ENCODE peak calls at places on chromosomes 13 and 19, in seven cellular contexts. I, X, K, V, C, F and S are unnamed samples.

GRCh38 chr13:40995997-40996396 is 23.1 kb downstream of the ELF1 start:
- DNase-seq in I (no peak), X (no peak), K (no peak), V (no peak), C (no peak), F (no peak), S (no peak)

GRCh38 chr13:99071666-99072065 is 93.8 kb upstream of the DOCK9 start:
- DNase-seq in I (no peak), X (no peak), K (no peak), V (no peak), C (no peak), F (no peak), S (no peak)

GRCh38 chr13:109272595-109273325 is 513.6 kb downstream of the IRS2 start:
- DNase-seq in I (no peak), X (no peak), K (no peak), V (no peak), C (no peak), F (no peak), S (no peak)

GRCh38 chr19:12952488-12953455 is 4.3 kb downstream of the GADD45GIP1 start:
- DNase-seq in I (no peak), X (no peak), K (no peak), V (peak; percentile 79), C (no peak), F (no peak), S (no peak)

GRCh38 chr13:45511310-45512147 is 46.8 kb downstream of the COG3 start:
- DNase-seq in I (no peak), X (peak; percentile 24), K (peak; percentile 44), V (peak; percentile 60), C (peak; percentile 18), F (peak; percentile 72), S (peak; percentile 34)

GRCh38 chr19:48391100-48392005 is at the start of gene KDELR1:
- DNase-seq in I (peak; percentile 97), X (no peak), K (peak; percentile 91), V (peak; percentile 96), C (peak; percentile 84), F (peak; percentile 42), S (peak; percentile 85)

GRCh38 chr19:31781542-31781941 is 432.3 kb upstream of the TSHZ3 start:
- DNase-seq in I (peak; percentile 14), X (no peak), K (no peak), V (no peak), C (no peak), F (no peak), S (no peak)

GRCh38 chr19:17158584-17158983 is 56.6 kb upstream of the USE1 start:
- DNase-seq in I (no peak), X (no peak), K (no peak), V (no peak), C (no peak), F (no peak), S (no peak)

GRCh38 chr13:37716395-37716794 is 117.8 kb upstream of the POSTN start:
- DNase-seq in I (no peak), X (no peak), K (no peak), V (no peak), C (no peak), F (no peak), S (no peak)

GRCh38 chr13:110348309-110348625 is 41.2 kb downstream of the COL4A2 start:
- DNase-seq in I (no peak), X (no peak), K (no peak), V (no peak), C (no peak), F (no peak), S (no peak)

GRCh38 chr19:29524201-29524911 is 1.4 kb upstream of the VSTM2B start:
- DNase-seq in I (no peak), X (no peak), K (no peak), V (no peak), C (no peak), F (no peak), S (no peak)

GRCh38 chr19:5805465-5806132 is 732 bp downstream of the NRTN start:
- DNase-seq in I (peak; percentile 94), X (no peak), K (peak; percentile 86), V (peak; percentile 91), C (peak; percentile 53), F (peak; percentile 65), S (peak; percentile 64)

GRCh38 chr19:50829801-50830200 is 3.6 kb downstream of the KLK15 start:
- DNase-seq in I (no peak), X (no peak), K (no peak), V (peak; percentile 70), C (no peak), F (no peak), S (no peak)

GRCh38 chr19:16207063-16207462 is 9.4 kb downstream of the AP1M1 start:
- DNase-seq in I (no peak), X (no peak), K (no peak), V (no peak), C (no peak), F (no peak), S (no peak)

GRCh38 chr19:16293133-16294085 is 31.2 kb upstream of the KLF2 start:
- DNase-seq in I (no peak), X (no peak), K (peak; percentile 68), V (no peak), C (no peak), F (no peak), S (no peak)

GRCh38 chr19:43471091-43471490 is 5.7 kb upstream of the LYPD3 start:
- DNase-seq in I (no peak), X (no peak), K (no peak), V (no peak), C (no peak), F (no peak), S (no peak)

GRCh38 chr13:110274687-110275086 is 32.3 kb downstream of the COL4A1 start:
- DNase-seq in I (peak; percentile 45), X (no peak), K (no peak), V (no peak), C (no peak), F (no peak), S (no peak)

GRCh38 chr13:94233401-94233800 is 246.1 kb downstream of the DCT start:
- DNase-seq in I (no peak), X (no peak), K (no peak), V (no peak), C (no peak), F (no peak), S (no peak)

GRCh38 chr13:39892731-39893293 is 237.3 kb downstream of the COG6 start:
- DNase-seq in I (no peak), X (no peak), K (no peak), V (peak; percentile 35), C (no peak), F (no peak), S (no peak)

GRCh38 chr13:63954683-63955082 is 2539.0 kb upstream of the PCDH20 start:
- DNase-seq in I (no peak), X (no peak), K (no peak), V (no peak), C (no peak), F (no peak), S (no peak)

GRCh38 chr13:47117268-47117667 is 220.4 kb upstream of the HTR2A start:
- DNase-seq in I (no peak), X (no peak), K (peak; percentile 42), V (no peak), C (no peak), F (no peak), S (no peak)

GRCh38 chr19:3507371-3508120 is 1.4 kb downstream of the FZR1 start:
- DNase-seq in I (peak; percentile 75), X (no peak), K (peak; percentile 37), V (peak; percentile 55), C (no peak), F (peak; percentile 74), S (no peak)

GRCh38 chr19:3505598-3506383 is at the start of gene FZR1:
- DNase-seq in I (peak; percentile 98), X (peak; percentile 94), K (peak; percentile 99), V (peak; percentile 100), C (peak; percentile 98), F (peak; percentile 95), S (peak; percentile 99)

GRCh38 chr19:3508771-3509535 is 2.8 kb downstream of the FZR1 start:
- DNase-seq in I (no peak), X (no peak), K (no peak), V (no peak), C (no peak), F (no peak), S (no peak)

GRCh38 chr19:3504723-3505122 is 1.4 kb upstream of the FZR1 start:
- DNase-seq in I (no peak), X (no peak), K (no peak), V (no peak), C (no peak), F (no peak), S (no peak)

GRCh38 chr19:3506384-3507340 is 551 bp downstream of the FZR1 start:
- DNase-seq in I (no peak), X (no peak), K (peak; percentile 38), V (peak; percentile 66), C (no peak), F (no peak), S (no peak)
- TF ChIP-seq TAF1 in I (no peak), X (no peak), K (peak; percentile 18), V (no peak), C (no peak), F (no peak), S (no peak)

GRCh38 chr19:7624810-7625209 is 4.5 kb downstream of the XAB2 start:
- DNase-seq in I (no peak), X (no peak), K (no peak), V (no peak), C (no peak), F (no peak), S (no peak)
- TF ChIP-seq TAF1 in I (no peak), X (no peak), K (no peak), V (no peak), C (no peak), F (no peak), S (no peak)

GRCh38 chr13:105799155-105799554 is 736.3 kb downstream of the EFNB2 start:
- DNase-seq in I (no peak), X (no peak), K (no peak), V (no peak), C (no peak), F (no peak), S (no peak)

GRCh38 chr13:105798541-105798940 is 736.9 kb downstream of the EFNB2 start:
- DNase-seq in I (no peak), X (no peak), K (no peak), V (no peak), C (no peak), F (no peak), S (no peak)

GRCh38 chr13:105796081-105796480 is 739.4 kb downstream of the EFNB2 start:
- DNase-seq in I (no peak), X (no peak), K (no peak), V (no peak), C (no peak), F (no peak), S (no peak)
- TF ChIP-seq TAF1 in I (no peak), X (no peak), K (no peak), V (no peak), C (no peak), F (no peak), S (no peak)

GRCh38 chr19:55014714-55015113 is 23.4 kb downstream of the GP6 start:
- DNase-seq in I (no peak), X (no peak), K (no peak), V (peak; percentile 50), C (peak; percentile 25), F (no peak), S (no peak)
- TF ChIP-seq TAF1 in I (no peak), X (no peak), K (no peak), V (no peak), C (no peak), F (no peak), S (no peak)

DNA sequence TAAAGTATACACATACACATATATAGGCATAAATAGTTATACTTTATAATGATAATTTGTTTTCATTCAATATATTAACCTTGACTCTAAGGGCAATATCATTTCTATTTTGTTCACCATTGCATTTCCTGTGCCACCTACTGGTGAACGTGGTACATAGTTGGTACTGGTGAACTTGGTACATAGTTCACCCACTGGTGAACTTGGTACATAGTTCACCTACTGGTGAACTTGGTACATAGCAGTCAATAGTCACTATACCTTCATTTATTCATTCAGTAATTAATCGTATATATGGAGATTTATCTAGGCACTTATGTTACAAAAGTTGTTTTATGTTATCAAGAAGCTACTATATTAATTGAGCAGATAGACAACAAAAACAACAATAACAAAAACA is 172.6 kb upstream of the ATXN8OS start:
- DNase-seq in I (no peak), X (no peak), K (no peak), V (peak; percentile 9), C (no peak), F (peak; percentile 5), S (no peak)
- TF ChIP-seq TAF1 in I (no peak), X (no peak), K (no peak), V (no peak), C (no peak), F (no peak), S (no peak)